ENCODE peak calls at places on chromosomes 11 and 22, in four cellular contexts. S, K, H and I are unnamed samples. For H4K20me1, the result is how much of the 10 kb centered on the place peaks cover.

GRCh38 chr11:34680206-34680605 is 59.3 kb downstream of the EHF start:
- DNase-seq in S (no peak), K (no peak), H (no peak), I (no peak)

GRCh38 chr11:6448574-6448973 is 7.8 kb upstream of the HPX start:
- DNase-seq in S (no peak), K (no peak), H (no peak), I (no peak)

GRCh38 chr11:75261474-75261847 is 20.9 kb downstream of the TPBGL start:
- DNase-seq in S (no peak), K (no peak), H (no peak), I (no peak)

GRCh38 chr11:2990617-2991476 is 1.3 kb downstream of the NAP1L4 start:
- DNase-seq in S (no peak), K (no peak), H (no peak), I (peak)

GRCh38 chr11:68844801-68845200 is 3.1 kb upstream of the CPT1A start:
- DNase-seq in S (no peak), K (no peak), H (no peak), I (no peak)

GRCh38 chr11:74154621-74155281 is 16.1 kb downstream of the C2CD3 start:
- DNase-seq in S (no peak), K (no peak), H (no peak), I (peak)

GRCh38 chr11:134581966-134582787 is 170.1 kb upstream of the B3GAT1 start:
- DNase-seq in S (no peak), K (no peak), H (no peak), I (no peak)

GRCh38 chr11:97814325-97814959 is 1206.3 kb upstream of the CNTN5 start:
- DNase-seq in S (no peak), K (no peak), H (no peak), I (peak)

GRCh38 chr22:45534339-45535192 is 31.9 kb downstream of the FBLN1 start:
- DNase-seq in S (no peak), K (no peak), H (no peak), I (no peak)

GRCh38 chr22:45033136-45033535 is 23.3 kb upstream of the PHF21B start:
- DNase-seq in S (no peak), K (no peak), H (no peak), I (no peak)

GRCh38 chr11:85903406-85903805 is 48.2 kb downstream of the CCDC83 start:
- DNase-seq in S (no peak), K (no peak), H (no peak), I (no peak)

GRCh38 chr11:65436412-65437032 is 13.9 kb downstream of the NEAT1 start:
- DNase-seq in S (no peak), K (no peak), H (no peak), I (peak)

GRCh38 chr11:96292291-96293010 is 50.5 kb downstream of the MAML2 start:
- DNase-seq in S (no peak), K (no peak), H (no peak), I (no peak)

GRCh38 chr11:45593992-45594391 is 71.4 kb downstream of the CHST1 start:
- DNase-seq in S (peak), K (peak), H (peak), I (no peak)

GRCh38 chr22:32533265-32534068 is 58.9 kb downstream of the FBXO7 start:
- DNase-seq in S (no peak), K (no peak), H (no peak), I (no peak)

GRCh38 chr11:33801821-33802413 is 27.6 kb upstream of the FBXO3 start:
- DNase-seq in S (peak), K (no peak), H (peak), I (no peak)

GRCh38 chr11:109486129-109486528 is 64.1 kb downstream of the C11orf87 start:
- DNase-seq in S (no peak), K (no peak), H (no peak), I (no peak)

GRCh38 chr22:21000215-21000986 is 1.5 kb downstream of the THAP7 start:
- DNase-seq in S (no peak), K (no peak), H (no peak), I (no peak)

GRCh38 chr11:117419136-117419914 is 91.7 kb downstream of the CEP164 start:
- DNase-seq in S (no peak), K (no peak), H (no peak), I (no peak)

DNA sequence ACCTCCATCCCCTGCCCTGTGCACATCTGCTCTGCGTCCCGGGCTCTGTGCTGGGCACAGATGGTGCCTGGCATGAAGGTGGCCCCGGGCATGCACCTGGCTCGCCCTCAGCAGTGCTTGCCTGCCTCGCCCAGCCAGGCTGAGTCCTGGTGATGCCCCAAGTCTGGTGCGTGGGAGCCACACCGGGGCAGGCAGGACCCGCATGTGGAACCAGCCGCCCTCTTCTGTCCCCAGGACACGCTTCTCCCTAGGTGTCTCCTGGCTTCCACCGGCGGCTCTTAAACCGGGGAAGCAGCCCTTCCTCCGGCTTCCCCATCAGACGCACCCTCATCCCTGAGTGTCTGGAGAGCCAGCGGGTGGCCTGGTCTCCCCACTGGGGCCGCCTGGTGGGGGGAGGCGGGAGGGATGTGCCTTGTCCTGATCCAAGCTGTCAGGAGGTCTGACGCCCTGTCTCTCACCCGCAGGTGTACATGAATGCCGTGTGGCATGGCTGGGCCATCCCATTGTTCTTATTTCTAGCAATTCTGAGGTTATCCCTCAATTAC is 45.0 kb downstream of the GRAMD4 start:
- DNase-seq in S (no peak), K (no peak), H (no peak), I (no peak)
- H4K20me1 ChIP-seq in S (under half), K (under half), H (under half), I (under half)

GRCh38 chr11:72577271-72577681 is 96.9 kb downstream of the PDE2A start:
- DNase-seq in S (no peak), K (no peak), H (no peak), I (no peak)
- TF ChIP-seq MAX in S (no peak), K (no peak), H (no peak), I (no peak)

GRCh38 chr22:31136711-31137110 is 3.6 kb downstream of the PLA2G3 start:
- DNase-seq in S (no peak), K (no peak), H (peak), I (no peak)
- H4K20me1 ChIP-seq in S (under half), K (under half), H (under half), I (under half)

GRCh38 chr22:29992341-29993275 is 87.7 kb upstream of the HORMAD2 start:
- DNase-seq in S (no peak), K (no peak), H (no peak), I (no peak)
- TF ChIP-seq MAX in S (no peak), K (no peak), H (no peak), I (no peak)

DNA sequence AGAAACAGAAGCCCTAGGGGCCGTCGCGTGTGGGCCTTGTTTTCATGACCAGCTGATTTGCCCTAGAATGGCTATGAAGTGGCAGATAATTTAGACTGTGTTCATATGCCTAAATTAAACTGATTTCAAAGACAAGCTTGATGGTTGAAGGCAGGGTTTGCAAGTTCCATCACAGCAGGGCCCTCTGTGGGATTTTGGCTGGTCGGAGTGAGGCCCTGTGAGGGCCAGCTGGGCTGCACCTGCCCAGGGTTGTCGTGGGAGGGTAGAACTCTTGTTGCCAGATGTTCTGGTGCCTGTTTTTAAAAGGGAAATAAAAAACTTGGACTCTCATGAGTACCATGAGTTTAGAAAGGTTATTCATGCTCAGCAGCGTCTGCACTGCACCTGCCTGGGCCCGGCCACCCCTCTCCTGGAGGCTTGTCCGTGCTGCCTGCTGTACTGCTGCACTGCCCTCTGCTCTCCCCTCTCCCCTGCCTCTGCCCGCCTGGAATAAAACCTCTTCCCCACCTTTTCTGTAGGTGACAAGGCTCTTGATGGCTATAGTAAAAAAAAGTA is 44.1 kb downstream of the AP2A2 start:
- DNase-seq in S (no peak), K (no peak), H (no peak), I (no peak)
- H4K20me1 ChIP-seq in S (under half), K (under half), H (under half), I (under half)

GRCh38 chr11:104033134-104033533 is 3.3 kb upstream of the DDI1 start:
- DNase-seq in S (no peak), K (no peak), H (peak), I (peak)

GRCh38 chr11:104028476-104028875 is 8.0 kb upstream of the DDI1 start:
- DNase-seq in S (no peak), K (no peak), H (no peak), I (no peak)

GRCh38 chr11:104036603-104037394 is at the start of gene DDI1:
- DNase-seq in S (no peak), K (peak), H (peak), I (no peak)

GRCh38 chr11:104033561-104033960 is 2.9 kb upstream of the DDI1 start:
- DNase-seq in S (no peak), K (no peak), H (no peak), I (no peak)
- TF ChIP-seq MAX in S (no peak), K (no peak), H (no peak), I (no peak)

DNA sequence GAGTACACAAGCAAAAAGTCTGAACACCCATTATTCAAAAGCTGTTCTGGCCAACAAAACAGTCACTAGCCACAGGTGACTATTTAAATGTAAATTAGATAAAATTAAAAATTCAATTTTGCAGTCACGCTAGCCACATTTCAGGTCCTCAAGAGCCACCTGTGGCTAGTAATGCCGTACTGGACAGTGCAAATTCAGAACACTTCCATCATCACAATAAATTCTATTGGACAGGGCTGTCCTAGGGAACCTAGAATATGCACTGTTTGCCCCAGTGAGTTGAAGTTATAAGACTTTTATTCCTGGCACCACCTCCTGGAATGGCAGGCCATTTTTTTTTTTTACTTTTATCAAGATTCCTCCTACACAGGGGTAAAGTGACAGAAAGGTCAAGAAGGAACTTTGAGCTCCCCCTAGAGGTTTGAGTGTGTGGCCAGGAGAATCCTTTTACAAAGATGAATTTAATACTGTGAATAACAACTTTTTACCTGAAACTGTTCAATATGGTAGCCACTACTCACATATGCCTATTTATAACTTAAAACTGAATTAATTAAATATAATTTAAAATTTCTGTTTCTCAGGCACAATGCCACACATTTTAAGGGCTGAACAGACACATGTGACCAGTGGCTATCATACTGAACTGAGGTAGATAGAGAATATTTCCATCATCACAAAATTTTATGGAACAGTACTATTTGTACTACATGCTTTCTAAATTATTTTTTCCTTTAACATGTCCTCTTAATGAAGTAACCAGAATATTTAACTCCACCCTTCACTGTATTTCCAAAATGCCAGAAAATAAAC is 6.5 kb downstream of the MSANTD2 start:
- DNase-seq in S (peak), K (peak), H (peak), I (peak)
- H4K20me1 ChIP-seq in S (under half), K (under half), H (half or more), I (under half)

DNA sequence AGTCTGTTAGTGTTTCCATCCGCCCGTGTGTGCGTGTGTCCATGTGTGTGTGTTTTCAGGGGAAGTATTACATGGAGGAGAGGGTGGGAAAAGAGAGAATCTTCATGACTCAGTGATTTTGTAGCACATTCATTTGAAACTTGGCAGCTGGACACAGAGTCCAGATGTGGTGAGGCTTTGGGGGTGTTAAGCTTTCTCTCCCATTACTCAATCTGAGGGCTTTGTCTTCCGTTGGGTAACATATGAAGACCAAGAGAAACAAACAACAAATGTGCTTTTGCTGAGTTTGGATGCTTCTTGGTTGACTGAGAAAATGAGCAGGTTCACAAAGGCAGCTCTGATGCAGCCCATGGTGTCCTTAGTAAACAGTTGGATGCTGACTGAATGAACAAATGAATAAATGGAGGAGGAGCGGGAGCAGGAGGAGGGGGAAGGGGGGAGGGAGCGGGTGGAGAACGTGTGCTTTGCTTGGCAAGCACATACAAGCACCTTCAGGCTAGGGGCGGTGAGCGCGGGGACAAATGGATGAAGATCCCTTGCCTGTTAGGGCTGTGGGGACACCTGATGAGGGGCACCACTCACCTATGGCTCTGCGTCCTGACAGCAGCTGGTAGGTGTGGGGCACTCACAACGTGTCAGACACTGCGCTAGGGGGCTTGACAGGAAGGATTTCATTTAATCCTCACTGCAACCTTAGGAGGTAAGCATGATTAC is 104.4 kb downstream of the ST3GAL4 start:
- DNase-seq in S (no peak), K (no peak), H (no peak), I (no peak)
- TF ChIP-seq MAX in S (no peak), K (no peak), H (no peak), I (no peak)